ENCODE peak calls at places on chromosomes 11 and 22, in four cellular contexts. E is colonic mucosa, A is T-helper 9 cell, P is lung microvascular endothelial cell. U is an unnamed sample.

GRCh38 chr22:29481265-29482000 is 1.4 kb downstream of the NEFH start:
- DNase-seq in E (no peak), A (no peak), P (no peak), U (no peak)

GRCh38 chr11:67252831-67253239 is 13.4 kb upstream of the GRK2 start:
- DNase-seq in E (no peak), A (no peak), P (no peak), U (no peak)

GRCh38 chr11:43923327-43924111 is 18.9 kb upstream of the C11orf96 start:
- DNase-seq in E (no peak), A (no peak), P (peak), U (no peak)

GRCh38 chr22:35560366-35560765 is 19.7 kb downstream of the RASD2 start:
- DNase-seq in E (no peak), A (no peak), P (no peak), U (no peak)

GRCh38 chr11:83689062-83689461 is 402.9 kb upstream of the CCDC90B start:
- DNase-seq in E (no peak), A (no peak), P (no peak), U (no peak)

GRCh38 chr11:69089258-69089657 is 40.5 kb downstream of the TPCN2 start:
- DNase-seq in E (no peak), A (no peak), P (no peak), U (no peak)

GRCh38 chr11:56624661-56625110 is 10.0 kb upstream of the OR5M1 start:
- DNase-seq in E (peak), A (no peak), P (peak), U (no peak)

GRCh38 chr11:78217650-78218541 is 29.2 kb downstream of the USP35 start:
- DNase-seq in E (no peak), A (no peak), P (no peak), U (no peak)

GRCh38 chr11:1330473-1330872 is 21.0 kb upstream of the TOLLIP start:
- DNase-seq in E (no peak), A (no peak), P (no peak), U (no peak)

U was measured in T-helper 22 cell.